ENCODE peak calls at places on chromosome 17, in four cellular contexts. C is HepG2, F is WTC11, L is K562. B is an unnamed sample.

GRCh38 chr17:9401434-9401833 is 174.2 kb downstream of the STX8 start:
- DNase-seq in F (no peak), L (no peak), C (no peak), B (no peak)

GRCh38 chr17:67054011-67054591 is 9.7 kb downstream of the CACNG1 start:
- DNase-seq in C (no peak), F (no peak), L (no peak), B (no peak)

GRCh38 chr17:7445011-7445927 is at the start of gene CHRNB1:
- DNase-seq in C (peak), L (peak), F (peak), B (peak)

GRCh38 chr17:18866866-18867813 is 9.2 kb downstream of the PRPSAP2 start:
- DNase-seq in F (no peak), C (peak), L (no peak), B (no peak)

GRCh38 chr17:3961564-3962047 is 2.6 kb downstream of the ATP2A3 start:
- DNase-seq in C (no peak), L (no peak), F (no peak), B (no peak)

GRCh38 chr17:73211745-73212144 is 18.9 kb downstream of the COG1 start:
- DNase-seq in F (no peak), L (no peak), C (no peak), B (no peak)

GRCh38 chr17:77287432-77288068 is 146.8 kb downstream of the SEC14L1 start:
- DNase-seq in C (peak), L (no peak), F (peak), B (peak)

GRCh38 chr17:41602524-41602923 is 10.0 kb downstream of the KRT16 start:
- DNase-seq in C (no peak), L (no peak), F (no peak), B (no peak)

GRCh38 chr17:41645371-41646063 is 21.1 kb upstream of the KRT17 start:
- DNase-seq in C (peak), L (peak), F (no peak), B (no peak)

GRCh38 chr17:73415782-73416181 is 104.0 kb upstream of the CDC42EP4 start:
- DNase-seq in L (no peak), C (no peak), F (no peak), B (no peak)

GRCh38 chr17:40518401-40519088 is 17.1 kb upstream of the TNS4 start:
- DNase-seq in F (no peak), L (no peak), C (no peak), B (no peak)

GRCh38 chr17:48175692-48176450 is 68.3 kb downstream of the SNX11 start:
- DNase-seq in L (no peak), C (no peak), F (no peak), B (no peak)

GRCh38 chr17:35242805-35243458 is at the start of gene SLFN5:
- DNase-seq in C (peak), F (peak), L (peak), B (peak)

GRCh38 chr17:2412561-2413021 is 11.7 kb upstream of the MNT start:
- DNase-seq in L (no peak), C (no peak), F (peak), B (no peak)

GRCh38 chr17:76696763-76697701 is 13.7 kb downstream of the MXRA7 start:
- DNase-seq in F (no peak), L (no peak), C (peak), B (no peak)

GRCh38 chr17:30477758-30478115 is 529 bp downstream of the GOSR1 start:
- DNase-seq in F (no peak), L (no peak), C (peak), B (no peak)

GRCh38 chr17:17868637-17869522 is 32.1 kb upstream of the SREBF1 start:
- DNase-seq in L (no peak), C (no peak), F (no peak), B (no peak)

GRCh38 chr17:79924639-79924976 is 85.4 kb upstream of the CBX4 start:
- DNase-seq in C (no peak), F (no peak), L (no peak), B (no peak)

GRCh38 chr17:61000911-61001310 is 323.3 kb downstream of the BCAS3 start:
- DNase-seq in C (peak), F (no peak), L (no peak), B (no peak)

GRCh38 chr17:74641224-74641948 is 17.8 kb upstream of the CD300E start:
- DNase-seq in L (no peak), C (no peak), F (no peak), B (no peak)

GRCh38 chr17:52128721-52129120 is 29.8 kb downstream of the CA10 start:
- DNase-seq in F (no peak), C (no peak), L (no peak), B (no peak)

GRCh38 chr17:55513885-55514590 is 2.8 kb upstream of the SMIM36 start:
- DNase-seq in F (peak), C (peak), L (peak), B (peak)

GRCh38 chr17:80845863-80846671 is 145.6 kb upstream of the CHMP6 start:
- DNase-seq in C (no peak), F (no peak), L (no peak), B (no peak)

GRCh38 chr17:36901506-36901905 is 35.8 kb upstream of the LHX1 start:
- DNase-seq in F (peak), C (peak), L (no peak), B (no peak)

GRCh38 chr17:48611213-48611612 is 396 bp upstream of the HOXB7 start:
- DNase-seq in C (no peak), F (no peak), L (no peak), B (no peak)

GRCh38 chr17:57881143-57881542 is 31.3 kb upstream of the MRPS23 start:
- DNase-seq in C (no peak), F (no peak), L (no peak), B (no peak)

GRCh38 chr17:49360796-49361128 is 1.3 kb downstream of the ZNF652 start:
- DNase-seq in C (no peak), L (no peak), F (no peak), B (no peak)

GRCh38 chr17:17186051-17186450 is 20.1 kb downstream of the PLD6 start:
- DNase-seq in L (no peak), C (no peak), F (no peak), B (no peak)

GRCh38 chr17:40168262-40168832 is 8.9 kb upstream of the RAPGEFL1 start:
- DNase-seq in L (peak), C (peak), F (no peak), B (peak)

GRCh38 chr17:74935585-74936469 is at the start of gene OTOP3:
- DNase-seq in L (no peak), F (peak), C (no peak), B (no peak)

GRCh38 chr17:73575470-73576235 is 68.6 kb downstream of the SDK2 start:
- DNase-seq in C (no peak), L (no peak), F (no peak), B (no peak)

GRCh38 chr17:45785373-45786193 is 1.5 kb downstream of the CRHR1 start:
- DNase-seq in F (peak), C (no peak), L (no peak), B (no peak)

GRCh38 chr17:69558796-69559195 is 144.3 kb downstream of the MAP2K6 start:
- DNase-seq in F (no peak), C (no peak), L (no peak), B (no peak)
- TF ChIP-seq ELF4 in F (no peak), C (no peak), L (no peak), B (no peak)

GRCh38 chr17:63437287-63438091 is 8.6 kb downstream of the CYB561 start:
- DNase-seq in L (peak), F (no peak), C (no peak), B (no peak)
- TF ChIP-seq ELF4 in L (no peak), F (no peak), C (no peak), B (no peak)

GRCh38 chr17:59633658-59634359 is 14.1 kb downstream of the CLTC start:
- DNase-seq in L (no peak), F (no peak), C (no peak), B (no peak)
- TF ChIP-seq ELF4 in L (no peak), F (no peak), C (no peak), B (no peak)

GRCh38 chr17:28261219-28261618 is 57.8 kb upstream of the TMEM97 start:
- DNase-seq in L (no peak), C (no peak), F (no peak), B (no peak)

GRCh38 chr17:28256881-28257280 is 62.1 kb upstream of the TMEM97 start:
- DNase-seq in C (peak), L (no peak), F (no peak), B (no peak)

GRCh38 chr17:28256370-28256769 is 62.6 kb upstream of the TMEM97 start:
- DNase-seq in L (no peak), F (no peak), C (no peak), B (no peak)

GRCh38 chr17:28255616-28256015 is 63.4 kb upstream of the TMEM97 start:
- DNase-seq in L (no peak), C (no peak), F (no peak), B (no peak)

GRCh38 chr17:28258347-28258887 is 60.6 kb upstream of the TMEM97 start:
- DNase-seq in C (peak), L (no peak), F (no peak), B (no peak)
- TF ChIP-seq ELF4 in C (no peak), L (no peak), F (no peak), B (no peak)

GRCh38 chr17:29291163-29291752 is 2.7 kb downstream of the NUFIP2 start:
- DNase-seq in C (peak), L (peak), F (no peak), B (peak)
- TF ChIP-seq ELF4 in C (no peak), L (no peak), F (no peak), B (no peak)

B was measured in HEK293T.